ENCODE peak calls at places on chromosomes 6 and 20, in seven cellular contexts. N is progenitor cell of endocrine pancreas; O is brain microvascular endothelial cell; R is cardiac muscle cell; D is RWPE2; U is CD8-positive, alpha-beta T cell; C is choroid plexus epithelial cell. J is an unnamed sample.

GRCh38 chr6:16167219-16167618 is 38.3 kb downstream of the MYLIP start:
- DNase-seq in N (no peak), O (no peak), R (no peak), D (no peak), U (no peak), C (no peak), J (no peak)

GRCh38 chr6:35484921-35485392 is 11.9 kb downstream of the TEAD3 start:
- DNase-seq in N (no peak), O (no peak), R (no peak), D (peak), U (no peak), C (no peak), J (no peak)

GRCh38 chr6:133964052-133964451 is 11.0 kb downstream of the TBPL1 start:
- DNase-seq in N (no peak), O (peak), R (no peak), D (no peak), U (no peak), C (peak), J (no peak)

GRCh38 chr6:136962661-136963060 is 40.6 kb downstream of the SLC35D3 start:
- DNase-seq in N (no peak), O (no peak), R (peak), D (no peak), U (no peak), C (no peak), J (no peak)

GRCh38 chr6:31473780-31474725 is 23.9 kb upstream of the MICB start:
- DNase-seq in N (no peak), O (peak), R (no peak), D (no peak), U (no peak), C (peak), J (no peak)

GRCh38 chr20:13426870-13427269 is 205.8 kb downstream of the ISM1 start:
- DNase-seq in N (no peak), O (no peak), R (no peak), D (no peak), U (no peak), C (no peak), J (no peak)

GRCh38 chr6:27757307-27757706 is 154.9 kb downstream of the OR2B2 start:
- DNase-seq in N (peak), O (no peak), R (no peak), D (no peak), U (peak), C (no peak), J (peak)

GRCh38 chr20:52379723-52380336 is 188.3 kb upstream of the ZFP64 start:
- DNase-seq in N (no peak), O (peak), R (peak), D (no peak), U (peak), C (peak), J (peak)

GRCh38 chr20:53737404-53738038 is 143.9 kb upstream of the ZNF217 start:
- DNase-seq in N (no peak), O (no peak), R (no peak), D (peak), U (no peak), C (peak), J (no peak)

GRCh38 chr20:103456-103855 is 16.0 kb downstream of the DEFB125 start:
- DNase-seq in N (no peak), O (no peak), R (no peak), D (peak), U (no peak), C (no peak), J (no peak)

GRCh38 chr20:710762-711120 is 35.1 kb upstream of the SCRT2 start:
- DNase-seq in N (no peak), O (no peak), R (no peak), D (no peak), U (no peak), C (no peak), J (no peak)

GRCh38 chr6:170052991-170053821 is 237.7 kb downstream of the DLL1 start:
- DNase-seq in N (no peak), O (no peak), R (no peak), D (peak), U (no peak), C (no peak), J (no peak)

GRCh38 chr20:24966317-24967012 is 17.4 kb downstream of the CST7 start:
- DNase-seq in N (no peak), O (no peak), R (no peak), D (peak), U (no peak), C (no peak), J (no peak)

GRCh38 chr6:150787429-150787828 is 78.1 kb upstream of the MTHFD1L start:
- DNase-seq in N (no peak), O (no peak), R (no peak), D (no peak), U (no peak), C (no peak), J (no peak)

GRCh38 chr6:42851599-42851998 is 27.8 kb upstream of the RPL7L1 start:
- DNase-seq in N (no peak), O (no peak), R (no peak), D (no peak), U (no peak), C (no peak), J (no peak)

GRCh38 chr6:129936329-129937165 is 75.4 kb upstream of the TMEM244 start:
- DNase-seq in N (no peak), O (peak), R (peak), D (no peak), U (peak), C (peak), J (peak)

GRCh38 chr20:32975698-32976674 is 28.2 kb downstream of the SUN5 start:
- DNase-seq in N (no peak), O (no peak), R (no peak), D (peak), U (peak), C (no peak), J (no peak)

GRCh38 chr6:148969679-148970078 is 222.8 kb downstream of the UST start:
- DNase-seq in N (no peak), O (peak), R (no peak), D (no peak), U (no peak), C (peak), J (no peak)

GRCh38 chr20:50699688-50700087 is 8.3 kb upstream of the RIPOR3 start:
- DNase-seq in N (no peak), O (no peak), R (no peak), D (no peak), U (no peak), C (no peak), J (no peak)

GRCh38 chr6:65638047-65638831 is 68.8 kb downstream of the EYS start:
- DNase-seq in N (no peak), O (no peak), R (peak), D (no peak), U (no peak), C (no peak), J (no peak)

GRCh38 chr6:41728073-41728936 is 7.1 kb downstream of the TFEB start:
- DNase-seq in N (no peak), O (no peak), R (no peak), D (no peak), U (no peak), C (no peak), J (no peak)

DNA sequence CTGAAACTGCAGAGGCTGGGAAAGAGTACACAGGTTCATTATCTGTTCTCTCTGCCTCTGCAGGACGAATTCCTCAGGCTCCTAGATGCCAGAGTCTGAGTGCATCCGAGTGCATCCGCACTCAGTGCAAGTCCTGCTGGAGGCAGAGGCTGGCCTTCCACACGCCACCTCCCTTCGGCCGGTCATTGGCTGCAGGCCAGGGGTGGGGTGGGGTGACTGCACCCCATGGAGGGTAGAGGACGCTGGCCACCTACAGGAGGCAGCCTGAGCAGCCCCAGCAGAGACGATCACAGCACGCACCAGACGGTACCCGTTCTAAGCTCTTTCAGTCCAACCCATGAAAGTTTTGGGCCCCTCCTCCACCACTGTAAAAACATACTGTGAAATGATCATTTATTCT is 11.7 kb downstream of the SFT2D1 start:
- DNase-seq in N (no peak), O (peak), R (peak), D (no peak), U (no peak), C (peak), J (no peak)
- TF ChIP-seq CTCF in N (peak), O (peak), R (peak), D (no peak), U (no peak), C (peak), J (no peak)

GRCh38 chr20:63740501-63741353 is 1.2 kb downstream of the SLC2A4RG start:
- DNase-seq in N (peak), O (peak), R (peak), D (peak), U (peak), C (peak), J (peak)
- TF ChIP-seq CTCF in N (peak), O (peak), R (peak), D (peak), U (no peak), C (peak), J (no peak)

GRCh38 chr6:14002176-14002947 is 77.6 kb downstream of the RNF182 start:
- DNase-seq in N (no peak), O (no peak), R (no peak), D (no peak), U (no peak), C (no peak), J (no peak)
- TF ChIP-seq CTCF in N (no peak), O (no peak), R (no peak), D (no peak), U (no peak), C (no peak), J (no peak)

GRCh38 chr20:17859616-17860232 is 108.9 kb downstream of the SNX5 start:
- DNase-seq in N (no peak), O (no peak), R (peak), D (no peak), U (peak), C (no peak), J (peak)
- TF ChIP-seq CTCF in N (no peak), O (no peak), R (no peak), D (no peak), U (no peak), C (no peak), J (no peak)

DNA sequence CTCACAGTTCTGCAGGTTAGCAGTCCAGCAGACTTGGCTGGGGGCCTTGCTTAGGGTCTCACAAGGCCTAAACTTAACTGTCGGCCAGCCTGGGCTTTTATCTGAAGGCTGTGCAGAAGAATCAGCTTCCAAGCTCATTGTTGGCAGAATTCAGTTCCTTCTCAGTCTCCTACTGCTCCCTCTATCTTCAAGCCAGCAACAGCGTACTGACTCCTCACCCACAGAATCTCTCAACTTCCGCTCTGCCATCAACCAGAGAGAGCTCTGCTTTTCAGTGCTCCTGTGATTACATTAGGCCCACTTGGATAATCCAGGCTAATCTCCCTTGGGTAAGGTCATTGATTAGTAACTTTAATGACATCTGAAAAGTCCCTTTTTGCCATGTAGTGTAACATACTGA is 30.2 kb upstream of the NHSL1 start:
- DNase-seq in N (no peak), O (no peak), R (no peak), D (no peak), U (no peak), C (no peak), J (no peak)
- TF ChIP-seq CTCF in N (no peak), O (peak), R (peak), D (no peak), U (no peak), C (peak), J (no peak)

GRCh38 chr6:44258921-44259320 is 1.6 kb upstream of the SLC35B2 start:
- DNase-seq in N (no peak), O (no peak), R (no peak), D (no peak), U (no peak), C (no peak), J (no peak)

GRCh38 chr6:44256291-44257006 is 879 bp downstream of the SLC35B2 start:
- DNase-seq in N (no peak), O (no peak), R (no peak), D (no peak), U (peak), C (no peak), J (no peak)

GRCh38 chr6:44257007-44257752 is at the start of gene SLC35B2:
- DNase-seq in N (peak), O (peak), R (peak), D (no peak), U (peak), C (peak), J (peak)

GRCh38 chr6:44258325-44258863 is 1.1 kb upstream of the SLC35B2 start:
- DNase-seq in N (no peak), O (no peak), R (no peak), D (no peak), U (no peak), C (no peak), J (peak)

GRCh38 chr6:44257753-44258324 is 511 bp upstream of the SLC35B2 start:
- DNase-seq in N (no peak), O (no peak), R (no peak), D (no peak), U (no peak), C (no peak), J (peak)
- TF ChIP-seq CTCF in N (no peak), O (no peak), R (no peak), D (peak), U (peak), C (no peak), J (no peak)

J was measured in GM20000.